ENCODE peak calls at places on chromosomes 13 and 19, in five cellular contexts. D is SK-N-SH, W is heart right ventricle, B is Panc1, H is Caco-2. F is an unnamed sample. For H3K4me1, the result is how much of the 10 kb centered on the place peaks cover.

GRCh38 chr13:52348081-52348480 is 57.9 kb downstream of the THSD1 start:
- DNase-seq in D (no peak), W (no peak), B (no peak), H (no peak), F (no peak)

GRCh38 chr13:27036236-27036981 is 135.2 kb downstream of the USP12 start:
- DNase-seq in D (no peak), W (no peak), B (no peak), H (peak), F (no peak)

GRCh38 chr13:58712191-58712590 is 1080.6 kb downstream of the PCDH17 start:
- DNase-seq in D (no peak), W (no peak), B (no peak), H (no peak), F (peak)

GRCh38 chr13:71879129-71879535 is 12.1 kb upstream of the DACH1 start:
- DNase-seq in D (peak), W (no peak), B (peak), H (no peak), F (peak)

GRCh38 chr19:41927810-41928192 is 448 bp downstream of the ERFL start:
- DNase-seq in D (peak), W (no peak), B (no peak), H (no peak), F (peak)

GRCh38 chr13:27079421-27079958 is 92.1 kb downstream of the USP12 start:
- DNase-seq in D (no peak), W (no peak), B (no peak), H (peak), F (peak)

GRCh38 chr19:7869453-7869909 is 4.7 kb downstream of the PRR36 start:
- DNase-seq in D (peak), W (peak), B (no peak), H (peak), F (peak)

GRCh38 chr13:88670509-88670908 is 999.3 kb downstream of the SLITRK5 start:
- DNase-seq in D (no peak), W (no peak), B (no peak), H (no peak), F (no peak)

DNA sequence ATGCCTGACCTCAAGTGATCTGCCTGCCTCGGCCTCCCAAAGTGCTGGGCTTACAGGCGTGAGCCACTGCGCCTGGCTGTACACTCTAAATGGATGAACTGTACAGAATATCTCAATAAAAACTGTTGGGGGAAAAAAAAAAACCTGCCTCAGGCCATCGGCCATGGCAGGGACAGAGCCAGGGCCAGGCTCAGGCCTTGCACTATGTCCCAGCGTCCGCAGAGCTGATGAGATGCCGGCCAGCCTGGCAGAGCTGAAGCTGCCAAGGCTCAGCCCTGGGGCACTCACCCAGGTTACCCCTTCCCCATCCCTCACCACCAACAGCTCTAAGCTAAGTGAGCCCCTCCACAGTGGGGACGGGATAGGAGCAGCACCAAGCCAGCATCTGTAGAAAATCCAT is 6.1 kb downstream of the PPP6R1 start:
- DNase-seq in D (no peak), W (no peak), B (no peak), H (no peak), F (no peak)
- H3K4me1 ChIP-seq in D (under half), W (half or more), B (under half), H (under half), F (under half)

DNA sequence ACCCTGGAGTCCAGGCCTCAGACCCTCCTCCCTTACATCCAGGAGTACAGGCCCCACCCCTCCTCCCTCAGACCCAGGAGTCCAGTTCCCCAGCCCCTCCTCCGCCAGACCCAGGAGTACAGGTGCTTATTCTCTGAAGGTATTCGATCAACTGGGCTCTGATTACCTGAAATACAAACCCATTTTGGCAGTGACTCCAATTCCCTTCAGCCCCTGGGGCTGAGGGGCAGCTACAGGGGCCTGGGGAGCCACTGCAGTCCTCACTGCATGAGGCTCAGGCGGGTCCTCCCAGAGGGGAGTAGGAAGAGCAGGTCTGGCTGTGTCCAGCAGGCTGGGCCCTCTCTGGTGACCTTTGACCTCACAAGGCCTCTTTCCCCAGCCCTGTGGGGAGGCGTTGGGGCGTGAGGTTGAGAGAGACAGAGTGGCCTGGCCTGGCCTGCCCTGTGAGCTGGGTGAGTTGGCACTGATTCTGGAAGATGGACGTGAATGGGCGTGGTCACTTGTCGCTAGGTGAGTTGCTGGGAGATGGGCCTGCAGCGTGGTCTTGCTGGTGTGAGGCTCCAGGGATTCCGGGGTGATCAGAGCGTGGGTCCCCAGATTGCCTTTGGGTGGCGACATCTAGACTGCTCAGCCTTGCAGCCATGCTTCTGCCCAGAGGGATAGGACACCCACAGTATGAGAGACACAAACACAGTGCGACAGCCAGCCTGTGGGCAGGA is 3.1 kb downstream of the BCAT2 start:
- DNase-seq in D (peak), W (no peak), B (no peak), H (peak), F (peak)
- H3K4me1 ChIP-seq in D (under half), W (under half), B (under half), H (under half), F (under half)

GRCh38 chr13:41268764-41269163 is 5.4 kb upstream of the MTRF1 start:
- DNase-seq in D (no peak), W (no peak), B (no peak), H (no peak), F (no peak)

GRCh38 chr13:41271456-41272285 is 8.3 kb upstream of the MTRF1 start:
- DNase-seq in D (no peak), W (no peak), B (no peak), H (no peak), F (no peak)

GRCh38 chr13:41274881-41275280 is 11.5 kb upstream of the MTRF1 start:
- DNase-seq in D (no peak), W (no peak), B (no peak), H (no peak), F (no peak)

GRCh38 chr13:41276824-41277223 is 13.4 kb upstream of the MTRF1 start:
- DNase-seq in D (no peak), W (no peak), B (no peak), H (no peak), F (no peak)

GRCh38 chr13:41273806-41274441 is 10.5 kb upstream of the MTRF1 start:
- DNase-seq in D (no peak), W (no peak), B (no peak), H (no peak), F (no peak)
- H3K4me1 ChIP-seq in D (under half), W (under half), B (under half), H (under half), F (under half)

DNA sequence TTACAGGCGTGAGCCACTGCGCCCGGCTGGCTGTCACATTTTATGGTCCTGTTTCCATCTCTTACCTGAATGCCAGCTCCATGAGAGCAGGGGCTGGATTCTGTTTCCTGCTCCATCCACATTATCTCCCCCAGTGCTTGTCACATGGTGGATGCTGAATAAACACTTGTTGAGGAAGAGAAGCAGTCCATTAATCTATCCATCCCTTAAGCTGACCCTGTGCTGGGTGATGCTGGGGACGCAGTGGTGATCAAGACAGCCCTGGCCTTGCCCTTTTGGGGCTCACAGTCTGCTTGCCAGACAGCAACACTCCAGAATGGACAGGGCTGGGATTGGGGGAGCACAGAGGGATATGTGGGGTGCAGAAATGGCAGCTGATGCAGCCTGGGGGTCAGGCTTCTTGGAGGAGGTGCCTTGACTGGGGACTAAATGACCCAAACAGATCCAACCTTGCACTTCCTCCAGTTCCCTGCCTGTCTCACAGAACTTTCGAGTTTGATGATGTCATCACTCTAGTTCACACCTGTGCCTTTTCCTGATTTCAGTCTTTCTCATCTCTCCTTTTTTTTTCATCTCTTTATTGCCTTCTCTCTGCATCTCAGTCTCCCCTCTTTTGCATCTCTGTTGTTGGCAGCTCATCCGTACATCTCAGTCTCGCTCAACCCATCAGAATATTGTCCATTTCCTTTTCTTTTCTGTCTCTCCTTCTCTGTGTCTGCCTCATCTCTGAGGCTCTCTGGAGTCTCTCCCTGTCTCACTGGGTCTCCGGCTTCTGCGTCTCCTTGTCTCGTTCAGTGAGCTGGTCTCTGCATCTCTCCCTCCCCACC is 4.6 kb downstream of the IRF2BP1 start:
- DNase-seq in D (no peak), W (no peak), B (no peak), H (no peak), F (peak)
- H3K4me1 ChIP-seq in D (under half), W (half or more), B (under half), H (under half), F (under half)

GRCh38 chr19:16594131-16594586 is 21.9 kb upstream of the SLC35E1 start:
- DNase-seq in D (no peak), W (no peak), B (no peak), H (no peak), F (no peak)

GRCh38 chr19:16590876-16591802 is 18.9 kb upstream of the SLC35E1 start:
- DNase-seq in D (no peak), W (no peak), B (no peak), H (no peak), F (no peak)

GRCh38 chr19:16589917-16590316 is 17.7 kb upstream of the SLC35E1 start:
- DNase-seq in D (peak), W (no peak), B (no peak), H (no peak), F (no peak)

GRCh38 chr19:16593181-16593580 is 21.0 kb upstream of the SLC35E1 start:
- DNase-seq in D (no peak), W (no peak), B (no peak), H (no peak), F (no peak)

DNA sequence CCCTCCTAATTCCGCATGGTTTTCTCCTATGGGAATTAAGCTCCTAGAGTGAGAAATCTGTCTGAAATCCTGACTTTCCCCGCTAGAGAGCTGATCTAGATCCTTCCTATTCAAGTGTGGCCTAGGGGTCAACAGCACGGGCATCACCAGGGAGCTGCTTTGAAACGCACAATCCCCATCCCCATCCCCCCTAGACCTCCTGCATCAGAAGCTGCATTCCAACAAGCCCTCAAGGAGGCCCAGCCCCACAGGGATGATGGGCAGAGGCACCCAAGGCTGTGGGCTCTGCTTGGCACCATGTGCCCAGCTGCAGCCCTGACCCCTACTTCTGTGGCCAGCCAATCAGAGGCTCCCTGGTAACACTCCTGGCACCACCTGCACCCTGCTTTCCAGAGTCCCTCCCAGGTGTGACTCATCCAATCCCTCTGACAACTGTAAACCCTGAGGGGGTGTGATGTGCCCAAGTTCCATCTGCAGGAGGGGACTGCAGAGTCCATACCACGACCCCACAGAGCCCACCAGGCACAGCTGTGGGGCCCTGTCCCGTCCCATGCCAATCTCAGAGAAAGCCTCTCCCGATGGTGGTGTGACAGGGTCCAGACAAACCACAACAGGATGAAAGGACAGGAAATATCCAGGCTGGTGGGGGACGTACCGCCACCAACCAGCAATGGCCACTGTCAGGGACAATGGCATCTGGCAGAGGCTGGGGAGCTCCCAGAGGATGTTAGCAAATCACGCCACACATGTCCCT is 19.8 kb upstream of the SLC35E1 start:
- DNase-seq in D (no peak), W (no peak), B (no peak), H (no peak), F (no peak)
- H3K4me1 ChIP-seq in D (under half), W (half or more), B (under half), H (under half), F (under half)

GRCh38 chr19:40607898-40608621 is 6.9 kb downstream of the LTBP4 start:
- DNase-seq in D (no peak), W (no peak), B (no peak), H (no peak), F (peak)
- H3K4me1 ChIP-seq in D (under half), W (half or more), B (under half), H (under half), F (under half)

F was measured in endodermal cell.